ENCODE peak calls at places on chromosomes 1 and 21, in five cellular contexts. O is hypothalamus, D is progenitor cell of endocrine pancreas, X is AG20443, U is GF-D8. S is an unnamed sample.

GRCh38 chr1:15951341-15952153 is 24.4 kb downstream of the ZBTB17 start:
- DNase-seq in X (no peak), D (no peak), U (no peak), O (no peak), S (no peak)

GRCh38 chr21:26790289-26790688 is 54.9 kb downstream of the ADAMTS1 start:
- DNase-seq in X (no peak), O (no peak), D (no peak), U (no peak), S (no peak)

GRCh38 chr1:183444243-183444642 is 26.1 kb upstream of the NMNAT2 start:
- DNase-seq in D (no peak), O (no peak), X (peak; percentile 58), U (no peak), S (no peak)

GRCh38 chr1:156268336-156268735 is 14.3 kb downstream of the SMG5 start:
- DNase-seq in U (no peak), D (no peak), X (no peak), O (no peak), S (no peak)

GRCh38 chr1:1230656-1231399 is 973 bp downstream of the SDF4 start:
- DNase-seq in U (peak; percentile 9), O (no peak), D (no peak), X (peak; percentile 79), S (no peak)

GRCh38 chr1:216908116-216908515 is 184.9 kb upstream of the ESRRG start:
- DNase-seq in O (no peak), X (no peak), U (no peak), D (no peak), S (no peak)

GRCh38 chr1:87715052-87715451 is 386.4 kb downstream of the LMO4 start:
- DNase-seq in D (no peak), O (no peak), X (no peak), U (no peak), S (no peak)

GRCh38 chr1:208149776-208150514 is 94.2 kb downstream of the PLXNA2 start:
- DNase-seq in D (no peak), O (no peak), X (no peak), U (no peak), S (no peak)

GRCh38 chr1:106785136-106785535 is 271.3 kb upstream of the PRMT6 start:
- DNase-seq in X (no peak), O (no peak), U (no peak), D (no peak), S (no peak)

GRCh38 chr1:16055613-16056520 is 12.3 kb downstream of the CLCNKB start:
- DNase-seq in X (peak; percentile 88), O (peak; percentile 65), U (peak; percentile 14), D (peak; percentile 98), S (peak; percentile 93)

GRCh38 chr1:50196081-50196480 is 87.4 kb downstream of the ELAVL4 start:
- DNase-seq in X (no peak), D (no peak), O (no peak), U (no peak), S (no peak)

GRCh38 chr1:167554028-167554779 is 642 bp upstream of the CREG1 start:
- DNase-seq in U (no peak), X (no peak), O (no peak), D (no peak), S (no peak)

GRCh38 chr1:15749399-15750291 is 7.3 kb downstream of the TMEM82 start:
- DNase-seq in D (no peak), U (no peak), O (no peak), X (no peak), S (no peak)

GRCh38 chr1:245566952-245567351 is 412.2 kb downstream of the KIF26B start:
- DNase-seq in O (no peak), X (peak; percentile 55), D (no peak), U (no peak), S (no peak)

GRCh38 chr1:9345922-9346321 is 53.2 kb downstream of the SPSB1 start:
- DNase-seq in X (no peak), U (no peak), D (no peak), O (no peak), S (no peak)

GRCh38 chr1:173688300-173688699 is 18.6 kb upstream of the ANKRD45 start:
- DNase-seq in D (no peak), U (no peak), O (no peak), X (no peak), S (no peak)

GRCh38 chr1:189658381-189658780 is 819.3 kb downstream of the BRINP3 start:
- DNase-seq in X (no peak), U (no peak), D (no peak), O (no peak), S (no peak)

GRCh38 chr1:217734973-217735372 is 103.8 kb downstream of the SPATA17 start:
- DNase-seq in D (no peak), U (no peak), O (no peak), X (no peak), S (no peak)

GRCh38 chr1:33292726-33293340 is 28.1 kb downstream of the A3GALT2 start:
- DNase-seq in O (no peak), X (peak; percentile 41), U (no peak), D (no peak), S (no peak)

GRCh38 chr1:117466761-117467160 is 99.5 kb downstream of the MAN1A2 start:
- DNase-seq in X (peak; percentile 7), D (no peak), O (no peak), U (no peak), S (no peak)

GRCh38 chr1:34787461-34788420 is 5.1 kb upstream of the GJA4 start:
- DNase-seq in D (no peak), X (peak; percentile 48), U (no peak), O (no peak), S (no peak)

GRCh38 chr1:161001537-161001936 is 19.4 kb downstream of the F11R start:
- DNase-seq in U (no peak), X (no peak), O (no peak), D (no peak), S (no peak)

GRCh38 chr1:5651027-5651410 is 341.2 kb downstream of the NPHP4 start:
- DNase-seq in O (no peak), X (no peak), D (no peak), U (no peak), S (no peak)